ENCODE peak calls at places on chromosomes 13 and 19, in eight cellular contexts. E is CD8-positive, alpha-beta T cell; B is stromal cell of bone marrow; V is ecto neural progenitor cell; M is nucleus accumbens; D is brain microvascular endothelial cell; R is endodermal cell; C is osteocyte. P is an unnamed sample.
A peak's percentile ranks its signal among the peaks of the same experiment; 100 is the strongest.

GRCh38 chr13:53237696-53238095 is 209.1 kb downstream of the OLFM4 start:
- DNase-seq in D (no peak), C (no peak), E (no peak), B (no peak), V (peak; percentile 51), M (no peak), R (peak; percentile 69), P (no peak)

GRCh38 chr19:41699968-41700323 is 8.5 kb upstream of the CEACAM5 start:
- DNase-seq in M (no peak), R (peak; percentile 38), C (peak; percentile 65), D (no peak), E (no peak), V (peak; percentile 32), B (no peak), P (no peak)

GRCh38 chr19:12745166-12745897 is 6.3 kb upstream of the BEST2 start:
- DNase-seq in B (no peak), R (no peak), E (no peak), D (peak; percentile 33), M (no peak), C (no peak), V (no peak), P (no peak)

GRCh38 chr19:990119-990571 is 6.0 kb downstream of the WDR18 start:
- DNase-seq in E (no peak), C (no peak), D (no peak), M (no peak), B (no peak), V (no peak), R (peak; percentile 67), P (no peak)

GRCh38 chr13:112056739-112057433 is 10.1 kb upstream of the SOX1 start:
- DNase-seq in M (no peak), V (no peak), R (peak; percentile 69), D (no peak), B (no peak), E (no peak), C (peak; percentile 82), P (no peak)

GRCh38 chr13:98650376-98651107 is 73.6 kb upstream of the STK24 start:
- DNase-seq in E (no peak), D (no peak), B (no peak), C (no peak), R (no peak), V (no peak), M (no peak), P (no peak)

GRCh38 chr13:110907951-110908898 is 6.6 kb downstream of the ANKRD10 start:
- DNase-seq in M (no peak), E (no peak), D (no peak), C (no peak), R (peak; percentile 82), B (no peak), V (no peak), P (no peak)

GRCh38 chr19:45496349-45496953 is 396 bp downstream of the RTN2 start:
- DNase-seq in M (no peak), C (no peak), E (no peak), B (no peak), V (peak; percentile 86), R (peak; percentile 92), D (no peak), P (no peak)

GRCh38 chr13:66659291-66660012 is 570.7 kb downstream of the PCDH9 start:
- DNase-seq in C (no peak), V (no peak), R (no peak), E (no peak), D (no peak), M (no peak), B (no peak), P (no peak)

GRCh38 chr19:9848060-9848459 is 12.9 kb downstream of the PIN1 start:
- DNase-seq in V (peak; percentile 56), D (no peak), B (no peak), E (no peak), M (no peak), R (peak; percentile 86), C (no peak), P (no peak)

GRCh38 chr13:60583196-60583908 is 186.3 kb downstream of the TDRD3 start:
- DNase-seq in E (no peak), C (no peak), R (peak; percentile 63), V (no peak), B (peak; percentile 90), M (no peak), D (peak; percentile 41), P (no peak)

GRCh38 chr13:108269601-108270328 is at the start of gene TNFSF13B:
- DNase-seq in D (peak; percentile 6), C (no peak), B (peak; percentile 23), V (peak; percentile 72), E (peak; percentile 14), R (peak; percentile 91), M (no peak), P (peak; percentile 12)

GRCh38 chr13:22877421-22877820 is 303.4 kb upstream of the SGCG start:
- DNase-seq in B (no peak), E (no peak), D (no peak), V (no peak), R (no peak), M (no peak), C (no peak), P (no peak)

GRCh38 chr19:29111581-29111980 is 101.4 kb downstream of the UQCRFS1 start:
- DNase-seq in B (no peak), R (no peak), M (no peak), E (no peak), D (no peak), C (no peak), V (no peak), P (no peak)

GRCh38 chr13:96710166-96710866 is 284.0 kb downstream of the OXGR1 start:
- DNase-seq in M (no peak), D (no peak), E (no peak), V (no peak), C (no peak), B (no peak), R (peak; percentile 74), P (no peak)

GRCh38 chr19:4140237-4140711 is 13.2 kb upstream of the CREB3L3 start:
- DNase-seq in V (peak; percentile 71), D (peak; percentile 38), C (no peak), E (no peak), B (peak; percentile 43), M (no peak), R (peak; percentile 78), P (peak; percentile 33)

GRCh38 chr19:34481861-34482379 is 362 bp downstream of the WTIP start:
- DNase-seq in D (no peak), B (peak; percentile 29), R (peak; percentile 74), M (no peak), E (no peak), V (peak; percentile 69), C (no peak), P (no peak)

GRCh38 chr13:80707000-80707983 is 366.4 kb upstream of the SPRY2 start:
- DNase-seq in C (no peak), R (no peak), M (no peak), D (no peak), B (no peak), E (no peak), V (no peak), P (no peak)

GRCh38 chr13:48804836-48805601 is 151.3 kb downstream of the CYSLTR2 start:
- DNase-seq in C (no peak), R (no peak), B (no peak), M (no peak), V (no peak), D (no peak), E (no peak), P (no peak)